ENCODE peak calls at places on chromosomes 5 and 9, in eight cellular contexts. One of them, this sample, is unnamed.

GRCh38 chr5:60257852-60258251 is 364.3 kb upstream of the PDE4D start:
- DNase-seq in kidney tubule cell: no peak
- DNase-seq in foreskin fibroblast: no peak
- DNase-seq in stimulated activated effector memory CD8-positive, alpha-beta T cell treated with anti-CD3 and anti-CD28 coated beads, Interleukin-12 subunit alpha, Interleukin-12 subunit beta, amount 100 ng/mL, for 72 hours: no peak
- DNase-seq in non-pigmented ciliary epithelial cell: no peak
- DNase-seq in DMS153: no peak
- DNase-seq in adipocyte: peak
- DNase-seq in sciatic nerve: no peak
- DNase-seq in this sample: no peak

GRCh38 chr5:10354048-10354872 is 765 bp downstream of the MARCHF6 start:
- DNase-seq in foreskin fibroblast: no peak
- DNase-seq in sciatic nerve: peak
- DNase-seq in adipocyte: peak
- DNase-seq in stimulated activated effector memory CD8-positive, alpha-beta T cell treated with anti-CD3 and anti-CD28 coated beads, Interleukin-12 subunit alpha, Interleukin-12 subunit beta, amount 100 ng/mL, for 72 hours: peak
- DNase-seq in DMS153: peak
- DNase-seq in kidney tubule cell: peak
- DNase-seq in non-pigmented ciliary epithelial cell: no peak
- DNase-seq in this sample: peak

GRCh38 chr9:91991621-91992435 is 41.8 kb upstream of the ROR2 start:
- DNase-seq in adipocyte: peak
- DNase-seq in non-pigmented ciliary epithelial cell: no peak
- DNase-seq in sciatic nerve: no peak
- DNase-seq in kidney tubule cell: no peak
- DNase-seq in DMS153: no peak
- DNase-seq in foreskin fibroblast: peak
- DNase-seq in stimulated activated effector memory CD8-positive, alpha-beta T cell treated with anti-CD3 and anti-CD28 coated beads, Interleukin-12 subunit alpha, Interleukin-12 subunit beta, amount 100 ng/mL, for 72 hours: no peak
- DNase-seq in this sample: no peak

GRCh38 chr9:127968046-127968445 is 12.7 kb downstream of the EEIG1 start:
- DNase-seq in sciatic nerve: no peak
- DNase-seq in non-pigmented ciliary epithelial cell: no peak
- DNase-seq in DMS153: no peak
- DNase-seq in stimulated activated effector memory CD8-positive, alpha-beta T cell treated with anti-CD3 and anti-CD28 coated beads, Interleukin-12 subunit alpha, Interleukin-12 subunit beta, amount 100 ng/mL, for 72 hours: no peak
- DNase-seq in kidney tubule cell: peak
- DNase-seq in adipocyte: peak
- DNase-seq in foreskin fibroblast: no peak
- DNase-seq in this sample: no peak

GRCh38 chr9:107142896-107143603 is 140.0 kb upstream of the RAD23B start:
- DNase-seq in adipocyte: peak
- DNase-seq in kidney tubule cell: no peak
- DNase-seq in DMS153: no peak
- DNase-seq in non-pigmented ciliary epithelial cell: no peak
- DNase-seq in stimulated activated effector memory CD8-positive, alpha-beta T cell treated with anti-CD3 and anti-CD28 coated beads, Interleukin-12 subunit alpha, Interleukin-12 subunit beta, amount 100 ng/mL, for 72 hours: no peak
- DNase-seq in foreskin fibroblast: no peak
- DNase-seq in sciatic nerve: no peak
- DNase-seq in this sample: no peak

GRCh38 chr5:128290152-128290858 is 206.7 kb downstream of the SLC12A2 start:
- DNase-seq in stimulated activated effector memory CD8-positive, alpha-beta T cell treated with anti-CD3 and anti-CD28 coated beads, Interleukin-12 subunit alpha, Interleukin-12 subunit beta, amount 100 ng/mL, for 72 hours: no peak
- DNase-seq in sciatic nerve: no peak
- DNase-seq in non-pigmented ciliary epithelial cell: no peak
- DNase-seq in foreskin fibroblast: no peak
- DNase-seq in DMS153: no peak
- DNase-seq in adipocyte: peak
- DNase-seq in kidney tubule cell: peak
- DNase-seq in this sample: no peak

GRCh38 chr9:10173561-10173960 is 439.2 kb downstream of the PTPRD start:
- DNase-seq in adipocyte: no peak
- DNase-seq in kidney tubule cell: no peak
- DNase-seq in non-pigmented ciliary epithelial cell: no peak
- DNase-seq in DMS153: no peak
- DNase-seq in sciatic nerve: no peak
- DNase-seq in stimulated activated effector memory CD8-positive, alpha-beta T cell treated with anti-CD3 and anti-CD28 coated beads, Interleukin-12 subunit alpha, Interleukin-12 subunit beta, amount 100 ng/mL, for 72 hours: no peak
- DNase-seq in foreskin fibroblast: no peak
- DNase-seq in this sample: no peak

GRCh38 chr5:116569999-116570398 is 4.6 kb downstream of the SEMA6A start:
- DNase-seq in adipocyte: no peak
- DNase-seq in kidney tubule cell: no peak
- DNase-seq in DMS153: no peak
- DNase-seq in sciatic nerve: no peak
- DNase-seq in non-pigmented ciliary epithelial cell: no peak
- DNase-seq in stimulated activated effector memory CD8-positive, alpha-beta T cell treated with anti-CD3 and anti-CD28 coated beads, Interleukin-12 subunit alpha, Interleukin-12 subunit beta, amount 100 ng/mL, for 72 hours: no peak
- DNase-seq in foreskin fibroblast: no peak
- DNase-seq in this sample: peak

GRCh38 chr9:33329996-33330395 is 39.7 kb downstream of the NFX1 start:
- DNase-seq in stimulated activated effector memory CD8-positive, alpha-beta T cell treated with anti-CD3 and anti-CD28 coated beads, Interleukin-12 subunit alpha, Interleukin-12 subunit beta, amount 100 ng/mL, for 72 hours: no peak
- DNase-seq in kidney tubule cell: peak
- DNase-seq in non-pigmented ciliary epithelial cell: no peak
- DNase-seq in foreskin fibroblast: peak
- DNase-seq in sciatic nerve: no peak
- DNase-seq in DMS153: no peak
- DNase-seq in adipocyte: peak
- DNase-seq in this sample: no peak

GRCh38 chr5:10934789-10935355 is 173.8 kb upstream of the DAP start:
- DNase-seq in non-pigmented ciliary epithelial cell: no peak
- DNase-seq in foreskin fibroblast: no peak
- DNase-seq in adipocyte: no peak
- DNase-seq in DMS153: no peak
- DNase-seq in kidney tubule cell: no peak
- DNase-seq in stimulated activated effector memory CD8-positive, alpha-beta T cell treated with anti-CD3 and anti-CD28 coated beads, Interleukin-12 subunit alpha, Interleukin-12 subunit beta, amount 100 ng/mL, for 72 hours: no peak
- DNase-seq in sciatic nerve: no peak
- DNase-seq in this sample: no peak

This sample was measured in endodermal cell.